ENCODE peak calls at places on chromosomes 6 and 20, in four cellular contexts. One of them, this sample, is unnamed.

GRCh38 chr6:114404339-114404955 is 61.6 kb upstream of the HS3ST5 start:
- DNase-seq in GM12878: no peak
- DNase-seq in K562: no peak
- DNase-seq in H1: no peak
- DNase-seq in this sample: no peak

GRCh38 chr6:135481786-135482369 is 15.7 kb downstream of the AHI1 start:
- DNase-seq in GM12878: no peak
- DNase-seq in K562: no peak
- DNase-seq in H1: no peak
- DNase-seq in this sample: no peak

GRCh38 chr6:3749991-3750323 is 1.6 kb downstream of the PXDC1 start:
- DNase-seq in GM12878: no peak
- DNase-seq in K562: peak
- DNase-seq in H1: no peak
- DNase-seq in this sample: peak

GRCh38 chr6:32436995-32437836 is 2.5 kb upstream of the HLA-DRA start:
- DNase-seq in GM12878: peak
- DNase-seq in K562: no peak
- DNase-seq in H1: no peak
- DNase-seq in this sample: no peak

GRCh38 chr6:118968416-118968815 is 33.5 kb upstream of the MCM9 start:
- DNase-seq in GM12878: no peak
- DNase-seq in K562: no peak
- DNase-seq in H1: no peak
- DNase-seq in this sample: peak

GRCh38 chr6:113182370-113183141 is 674.6 kb upstream of the MARCKS start:
- DNase-seq in GM12878: no peak
- DNase-seq in K562: no peak
- DNase-seq in H1: no peak
- DNase-seq in this sample: peak

GRCh38 chr6:8639928-8640649 is 204.7 kb upstream of the SLC35B3 start:
- DNase-seq in GM12878: no peak
- DNase-seq in K562: no peak
- DNase-seq in H1: no peak
- DNase-seq in this sample: peak

GRCh38 chr6:29071831-29072723 is 15.0 kb downstream of the OR2B3 start:
- DNase-seq in GM12878: no peak
- DNase-seq in K562: peak
- DNase-seq in H1: peak
- DNase-seq in this sample: peak

GRCh38 chr20:421685-422250 is 13.7 kb downstream of the RBCK1 start:
- DNase-seq in GM12878: no peak
- DNase-seq in K562: no peak
- DNase-seq in H1: no peak
- DNase-seq in this sample: no peak

GRCh38 chr20:61803903-61804804 is 261.5 kb downstream of the TAF4 start:
- DNase-seq in GM12878: peak
- DNase-seq in K562: no peak
- DNase-seq in H1: no peak
- DNase-seq in this sample: no peak

GRCh38 chr6:50970908-50971307 is 152.2 kb downstream of the TFAP2B start:
- DNase-seq in GM12878: no peak
- DNase-seq in K562: no peak
- DNase-seq in H1: no peak
- DNase-seq in this sample: no peak

GRCh38 chr6:36318690-36319435 is 17.8 kb downstream of the BNIP5 start:
- DNase-seq in GM12878: no peak
- DNase-seq in K562: no peak
- DNase-seq in H1: no peak
- DNase-seq in this sample: peak

GRCh38 chr6:100376103-100376502 is 88.6 kb downstream of the SIM1 start:
- DNase-seq in GM12878: no peak
- DNase-seq in K562: no peak
- DNase-seq in H1: no peak
- DNase-seq in this sample: no peak
- TF ChIP-seq CBX5 in GM12878: no peak
- TF ChIP-seq CBX5 in K562: no peak
- TF ChIP-seq CBX5 in H1: no peak
- TF ChIP-seq CBX5 in this sample: no peak

GRCh38 chr20:54649511-54649962 is 174.1 kb downstream of the DOK5 start:
- DNase-seq in GM12878: no peak
- DNase-seq in K562: peak
- DNase-seq in H1: peak
- DNase-seq in this sample: peak

GRCh38 chr20:54650201-54650722 is 174.9 kb downstream of the DOK5 start:
- DNase-seq in GM12878: no peak
- DNase-seq in K562: no peak
- DNase-seq in H1: no peak
- DNase-seq in this sample: no peak

GRCh38 chr20:54654460-54654859 is 179.1 kb downstream of the DOK5 start:
- DNase-seq in GM12878: no peak
- DNase-seq in K562: no peak
- DNase-seq in H1: no peak
- DNase-seq in this sample: no peak

GRCh38 chr20:54648421-54649142 is 173.2 kb downstream of the DOK5 start:
- DNase-seq in GM12878: no peak
- DNase-seq in K562: no peak
- DNase-seq in H1: no peak
- DNase-seq in this sample: no peak

GRCh38 chr20:54651252-54651651 is 175.9 kb downstream of the DOK5 start:
- DNase-seq in GM12878: no peak
- DNase-seq in K562: no peak
- DNase-seq in H1: no peak
- DNase-seq in this sample: no peak
- TF ChIP-seq CBX5 in GM12878: no peak
- TF ChIP-seq CBX5 in K562: no peak
- TF ChIP-seq CBX5 in H1: no peak
- TF ChIP-seq CBX5 in this sample: no peak

DNA sequence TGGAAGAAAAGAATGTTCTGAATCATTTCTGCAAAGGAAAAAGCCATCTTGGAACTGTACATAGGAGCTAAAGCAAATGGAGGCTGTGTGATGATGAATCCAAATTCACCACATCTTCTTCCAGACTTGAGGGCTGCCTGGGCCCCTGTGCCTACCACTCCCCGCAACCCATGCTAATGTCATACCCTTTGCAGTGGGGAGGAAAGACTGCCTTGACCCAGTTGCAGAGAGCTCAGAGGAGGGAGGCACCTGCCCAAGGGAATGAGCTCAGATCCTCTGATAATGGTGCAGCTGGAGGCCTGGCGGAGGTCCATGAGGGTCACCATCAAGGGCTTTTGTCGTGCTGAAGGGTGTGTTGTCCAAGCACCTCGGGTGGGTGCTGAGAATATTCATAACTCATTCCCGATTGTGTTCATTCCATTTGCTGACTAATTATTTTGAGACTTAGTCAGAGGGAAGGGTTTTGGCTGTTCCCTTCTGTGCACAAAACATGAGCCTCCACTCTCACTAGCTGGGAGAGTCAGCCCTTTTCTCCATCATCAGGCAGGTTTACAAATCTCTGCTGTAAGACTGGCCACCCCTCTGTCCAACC is 245.8 kb upstream of the JAG1 start:
- DNase-seq in GM12878: no peak
- DNase-seq in K562: no peak
- DNase-seq in H1: no peak
- DNase-seq in this sample: no peak
- TF ChIP-seq CBX5 in GM12878: no peak
- TF ChIP-seq CBX5 in K562: no peak
- TF ChIP-seq CBX5 in H1: no peak
- TF ChIP-seq CBX5 in this sample: no peak

GRCh38 chr20:40897177-40897700 is 131.4 kb upstream of the TOP1 start:
- DNase-seq in GM12878: no peak
- DNase-seq in K562: no peak
- DNase-seq in H1: no peak
- DNase-seq in this sample: no peak
- TF ChIP-seq CBX5 in GM12878: no peak
- TF ChIP-seq CBX5 in K562: no peak
- TF ChIP-seq CBX5 in H1: no peak
- TF ChIP-seq CBX5 in this sample: no peak

DNA sequence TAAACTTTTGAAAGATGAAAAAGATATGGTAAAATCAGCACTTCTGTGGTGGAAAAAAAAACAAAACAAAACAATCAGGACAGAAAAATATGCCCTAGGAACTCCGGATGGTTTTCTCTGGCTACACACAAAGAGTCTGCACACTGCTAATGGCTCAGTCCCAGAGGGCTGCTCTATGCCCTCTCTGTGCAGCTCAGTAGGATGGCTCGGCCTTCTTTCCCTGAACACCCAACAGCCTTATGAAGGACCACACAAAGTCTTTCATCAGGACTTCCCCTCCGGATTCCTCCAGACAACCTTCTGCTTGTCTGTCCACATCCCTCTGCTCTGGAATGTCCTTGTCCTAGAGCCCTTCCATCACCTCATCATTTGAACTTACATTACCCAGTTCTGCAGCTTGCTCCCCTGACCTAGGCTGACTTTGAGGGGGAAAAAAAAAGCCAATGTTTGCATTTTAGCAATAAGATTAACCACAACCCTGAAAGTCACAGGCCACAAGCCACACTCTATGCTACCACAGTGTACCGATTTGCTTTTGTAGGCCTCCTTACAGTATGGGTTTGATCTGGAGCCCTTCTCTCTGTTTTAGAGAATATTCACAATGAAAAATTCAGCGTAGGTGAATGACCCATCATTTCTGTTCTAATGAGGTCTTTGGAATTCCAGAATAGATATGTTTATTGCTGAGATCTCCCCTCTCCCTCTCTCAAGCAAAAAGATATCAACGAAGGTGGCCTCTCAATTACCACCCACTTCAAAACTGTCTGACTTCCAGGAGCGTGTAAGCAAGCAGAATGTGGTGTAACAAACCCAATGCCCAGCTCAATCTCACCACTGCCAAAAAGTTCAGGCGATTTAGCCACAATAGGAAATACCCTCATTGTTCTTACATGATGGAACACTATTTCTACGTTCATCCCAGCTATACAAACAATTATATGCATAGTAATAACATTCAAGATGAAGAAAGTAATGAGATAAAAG is 164.0 kb downstream of the GMDS start:
- DNase-seq in GM12878: peak
- DNase-seq in K562: no peak
- DNase-seq in H1: no peak
- DNase-seq in this sample: no peak
- TF ChIP-seq CBX5 in GM12878: no peak
- TF ChIP-seq CBX5 in K562: no peak
- TF ChIP-seq CBX5 in H1: no peak
- TF ChIP-seq CBX5 in this sample: no peak

DNA sequence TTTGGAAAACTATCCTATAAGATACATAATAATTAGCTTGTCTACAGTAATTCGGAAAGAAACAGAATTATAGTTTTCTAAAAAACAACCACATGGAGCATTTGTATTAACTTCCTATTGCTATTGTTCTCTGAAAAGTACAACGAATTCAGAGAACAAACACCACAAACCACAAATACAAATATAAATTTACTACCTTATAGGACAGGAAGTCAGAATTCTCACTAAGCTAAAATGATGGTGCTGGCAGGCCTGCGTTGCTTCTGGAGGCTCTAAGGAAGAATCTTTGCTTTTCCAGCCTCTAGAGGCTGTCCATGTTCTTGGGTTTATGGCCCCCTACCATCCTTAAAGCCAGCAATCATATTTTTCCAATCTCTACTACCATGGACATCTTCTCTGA is 173.6 kb upstream of the TCF21 start:
- DNase-seq in GM12878: no peak
- DNase-seq in K562: no peak
- DNase-seq in H1: no peak
- DNase-seq in this sample: no peak
- TF ChIP-seq CBX5 in GM12878: no peak
- TF ChIP-seq CBX5 in K562: no peak
- TF ChIP-seq CBX5 in H1: no peak
- TF ChIP-seq CBX5 in this sample: no peak

DNA sequence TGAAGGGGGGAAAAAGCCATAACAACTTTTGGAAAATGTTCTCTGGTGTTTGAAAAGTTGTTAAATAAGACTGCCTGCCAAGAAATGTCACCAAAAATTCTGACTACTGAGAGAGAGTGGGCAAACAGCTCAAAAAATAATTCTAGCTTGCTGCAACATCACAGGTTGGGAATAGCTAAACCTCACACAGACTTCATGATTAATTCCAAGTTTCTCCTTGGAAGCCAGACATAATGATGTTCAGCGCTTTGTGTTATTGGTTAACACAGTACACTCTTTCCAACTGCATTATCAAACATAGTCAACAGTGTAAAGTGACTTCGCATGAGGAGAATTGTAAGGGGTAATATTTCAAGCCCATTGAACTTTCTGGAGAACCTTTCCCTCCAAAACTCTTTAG is 142.8 kb downstream of the SOBP start:
- DNase-seq in GM12878: no peak
- DNase-seq in K562: no peak
- DNase-seq in H1: no peak
- DNase-seq in this sample: no peak
- TF ChIP-seq CBX5 in GM12878: no peak
- TF ChIP-seq CBX5 in K562: no peak
- TF ChIP-seq CBX5 in H1: no peak
- TF ChIP-seq CBX5 in this sample: no peak

GRCh38 chr6:151904631-151905030 is 97.1 kb downstream of the ESR1 start:
- DNase-seq in GM12878: no peak
- DNase-seq in K562: no peak
- DNase-seq in H1: no peak
- DNase-seq in this sample: no peak
- TF ChIP-seq CBX5 in GM12878: no peak
- TF ChIP-seq CBX5 in K562: no peak
- TF ChIP-seq CBX5 in H1: no peak
- TF ChIP-seq CBX5 in this sample: no peak

This sample was measured in HepG2.